ENCODE peak calls at places on chromosomes 13 and 19, in eight cellular contexts. K is progenitor cell of endocrine pancreas; R is DMS79 treated with DMSO at 0.1 percent for 48 hours; X is stimulated activated CD4-positive, alpha-beta T cell treated with anti-CD3 and anti-CD28 coated beads, Interleukin-4, amount 100 ng/mL, for 1 hour; D is uterus; O is C1 segment of cervical spinal cord; I is NCI-H146; L is GM12865. J is an unnamed sample.

GRCh38 chr13:31898383-31899071 is 133.0 kb upstream of the FRY start:
- DNase-seq in K (no peak), R (no peak), X (no peak), D (no peak), O (no peak), I (no peak), L (peak; percentile 35), J (no peak)

GRCh38 chr13:94705081-94705751 is 7.1 kb downstream of the SOX21 start:
- DNase-seq in K (no peak), R (no peak), X (no peak), D (no peak), O (no peak), I (no peak), L (no peak), J (no peak)

GRCh38 chr19:12792048-12792852 is 964 bp downstream of the JUNB start:
- DNase-seq in K (no peak), R (peak; percentile 80), X (peak; percentile 74), D (peak; percentile 59), O (no peak), I (peak; percentile 89), L (peak; percentile 93), J (peak; percentile 68)

GRCh38 chr19:53898166-53898565 is 10.9 kb upstream of the CACNG7 start:
- DNase-seq in K (no peak), R (no peak), X (no peak), D (no peak), O (no peak), I (no peak), L (no peak), J (no peak)

GRCh38 chr13:37869756-37870488 is at the start of gene TRPC4:
- DNase-seq in K (peak; percentile 49), R (peak; percentile 10), X (peak; percentile 2), D (peak; percentile 79), O (no peak), I (peak; percentile 65), L (no peak), J (no peak)

GRCh38 chr19:4591296-4591695 is 31.8 kb upstream of the SEMA6B start:
- DNase-seq in K (no peak), R (no peak), X (no peak), D (no peak), O (no peak), I (no peak), L (no peak), J (no peak)

GRCh38 chr19:51607077-51607476 is 23.1 kb downstream of the SIGLEC5 start:
- DNase-seq in K (no peak), R (no peak), X (no peak), D (no peak), O (no peak), I (no peak), L (peak; percentile 98), J (no peak)

GRCh38 chr19:33825556-33825955 is 28.9 kb downstream of the KCTD15 start:
- DNase-seq in K (no peak), R (no peak), X (no peak), D (no peak), O (no peak), I (no peak), L (no peak), J (no peak)

GRCh38 chr13:42574011-42574410 is at the start of gene TNFSF11:
- DNase-seq in K (no peak), R (no peak), X (peak; percentile 25), D (no peak), O (no peak), I (peak; percentile 39), L (no peak), J (no peak)

GRCh38 chr19:29315566-29315965 is 102.6 kb upstream of the UQCRFS1 start:
- DNase-seq in K (no peak), R (no peak), X (no peak), D (no peak), O (no peak), I (no peak), L (no peak), J (no peak)

GRCh38 chr19:5001547-5002131 is 32.7 kb downstream of the KDM4B start:
- DNase-seq in K (no peak), R (no peak), X (peak; percentile 36), D (no peak), O (no peak), I (peak; percentile 16), L (peak; percentile 54), J (no peak)

GRCh38 chr19:9945319-9945966 is 9.1 kb upstream of the OLFM2 start:
- DNase-seq in K (no peak), R (no peak), X (no peak), D (peak; percentile 98), O (peak; percentile 52), I (no peak), L (no peak), J (no peak)

GRCh38 chr13:40432018-40432978 is 234.1 kb downstream of the FOXO1 start:
- DNase-seq in K (no peak), R (no peak), X (no peak), D (no peak), O (no peak), I (no peak), L (peak; percentile 51), J (no peak)

GRCh38 chr19:33393286-33394005 is 19.9 kb downstream of the CEBPG start:
- DNase-seq in K (no peak), R (no peak), X (no peak), D (no peak), O (no peak), I (peak; percentile 82), L (no peak), J (no peak)

GRCh38 chr13:101795025-101795424 is 342.6 kb downstream of the ITGBL1 start:
- DNase-seq in K (no peak), R (no peak), X (no peak), D (no peak), O (no peak), I (no peak), L (no peak), J (no peak)

GRCh38 chr13:34867590-34867989 is 74.5 kb upstream of the NBEA start:
- DNase-seq in K (no peak), R (peak; percentile 74), X (no peak), D (no peak), O (no peak), I (no peak), L (peak; percentile 39), J (no peak)

GRCh38 chr19:40583283-40583682 is 6.6 kb downstream of the SHKBP1 start:
- DNase-seq in K (no peak), R (no peak), X (no peak), D (no peak), O (no peak), I (no peak), L (no peak), J (no peak)

GRCh38 chr13:74423434-74423833 is 289.2 kb upstream of the KLF12 start:
- DNase-seq in K (no peak), R (no peak), X (no peak), D (no peak), O (no peak), I (no peak), L (no peak), J (no peak)

GRCh38 chr13:100610399-100611347 is 22.1 kb upstream of the GGACT start:
- DNase-seq in K (no peak), R (no peak), X (no peak), D (no peak), O (no peak), I (no peak), L (no peak), J (no peak)

GRCh38 chr19:52351512-52351911 is 15.5 kb downstream of the ZNF610 start:
- DNase-seq in K (peak; percentile 15), R (no peak), X (no peak), D (no peak), O (no peak), I (peak; percentile 41), L (no peak), J (no peak)

GRCh38 chr13:111646464-111646855 is 326.0 kb downstream of the TEX29 start:
- DNase-seq in K (no peak), R (no peak), X (no peak), D (no peak), O (no peak), I (no peak), L (no peak), J (no peak)

GRCh38 chr13:24875566-24875965 is 111.6 kb downstream of the RNF17 start:
- DNase-seq in K (no peak), R (no peak), X (no peak), D (no peak), O (no peak), I (no peak), L (no peak), J (no peak)

GRCh38 chr13:103255587-103256301 is 189.5 kb upstream of the SLC10A2 start:
- DNase-seq in K (no peak), R (no peak), X (no peak), D (no peak), O (no peak), I (peak; percentile 62), L (no peak), J (no peak)

GRCh38 chr19:9883764-9884163 is 48.6 kb downstream of the PIN1 start:
- DNase-seq in K (no peak), R (no peak), X (no peak), D (no peak), O (no peak), I (no peak), L (no peak), J (no peak)

GRCh38 chr19:46728693-46729339 is 11.9 kb upstream of the PRKD2 start:
- DNase-seq in K (peak; percentile 60), R (no peak), X (peak; percentile 84), D (peak; percentile 75), O (no peak), I (peak; percentile 53), L (peak; percentile 82), J (peak; percentile 64)

GRCh38 chr13:23375007-23375971 is 58.2 kb downstream of the SACS start:
- DNase-seq in K (peak; percentile 89), R (no peak), X (peak; percentile 98), D (peak; percentile 97), O (peak; percentile 91), I (peak; percentile 83), L (peak; percentile 98), J (peak; percentile 92)

GRCh38 chr19:57719424-57719823 is 8.0 kb downstream of the ZNF671 start:
- DNase-seq in K (no peak), R (no peak), X (no peak), D (no peak), O (no peak), I (no peak), L (no peak), J (no peak)

GRCh38 chr19:56155124-56155687 is 14.1 kb downstream of the ZNF444 start:
- DNase-seq in K (no peak), R (no peak), X (no peak), D (no peak), O (no peak), I (no peak), L (no peak), J (no peak)

J was measured in naive thymus-derived CD8-positive, alpha-beta T cell.